ENCODE peak calls at places on chromosomes 4 and X, in six cellular contexts. One of them, this sample, is unnamed.

GRCh38 chr4:55618546-55619143 is 17.5 kb downstream of the NMU start:
- DNase-seq in neural progenitor cell: no peak
- DNase-seq in activated CD4-positive, alpha-beta T cell treated with anti-CD3 and anti-CD28 coated beads for 36 hours: no peak
- DNase-seq in effector memory CD8-positive, alpha-beta T cell: no peak
- DNase-seq in progenitor cell of endocrine pancreas: no peak
- DNase-seq in activated naive CD4-positive, alpha-beta T cell treated with anti-CD3 and anti-CD28 coated beads for 36 hours: no peak
- DNase-seq in this sample: no peak

GRCh38 chrX:149453030-149453429 is 52.1 kb downstream of the IDS start:
- DNase-seq in effector memory CD8-positive, alpha-beta T cell: no peak
- DNase-seq in neural progenitor cell: no peak
- DNase-seq in activated naive CD4-positive, alpha-beta T cell treated with anti-CD3 and anti-CD28 coated beads for 36 hours: no peak
- DNase-seq in activated CD4-positive, alpha-beta T cell treated with anti-CD3 and anti-CD28 coated beads for 36 hours: no peak
- DNase-seq in progenitor cell of endocrine pancreas: no peak
- DNase-seq in this sample: no peak

GRCh38 chr4:186881521-186882220 is 158.0 kb upstream of the FAT1 start:
- DNase-seq in activated CD4-positive, alpha-beta T cell treated with anti-CD3 and anti-CD28 coated beads for 36 hours: no peak
- DNase-seq in neural progenitor cell: no peak
- DNase-seq in effector memory CD8-positive, alpha-beta T cell: no peak
- DNase-seq in activated naive CD4-positive, alpha-beta T cell treated with anti-CD3 and anti-CD28 coated beads for 36 hours: no peak
- DNase-seq in progenitor cell of endocrine pancreas: no peak
- DNase-seq in this sample: no peak

GRCh38 chr4:67437974-67438713 is 107.2 kb downstream of the CENPC start:
- DNase-seq in progenitor cell of endocrine pancreas: no peak
- DNase-seq in activated naive CD4-positive, alpha-beta T cell treated with anti-CD3 and anti-CD28 coated beads for 36 hours: no peak
- DNase-seq in neural progenitor cell: no peak
- DNase-seq in activated CD4-positive, alpha-beta T cell treated with anti-CD3 and anti-CD28 coated beads for 36 hours: no peak
- DNase-seq in effector memory CD8-positive, alpha-beta T cell: no peak
- DNase-seq in this sample: no peak

GRCh38 chrX:129115104-129115503 is 408.2 kb downstream of the SMARCA1 start:
- DNase-seq in progenitor cell of endocrine pancreas: no peak
- DNase-seq in effector memory CD8-positive, alpha-beta T cell: no peak
- DNase-seq in activated naive CD4-positive, alpha-beta T cell treated with anti-CD3 and anti-CD28 coated beads for 36 hours: peak
- DNase-seq in activated CD4-positive, alpha-beta T cell treated with anti-CD3 and anti-CD28 coated beads for 36 hours: peak
- DNase-seq in neural progenitor cell: peak
- DNase-seq in this sample: no peak

GRCh38 chrX:53223955-53224859 is 800 bp downstream of the KDM5C start:
- DNase-seq in effector memory CD8-positive, alpha-beta T cell: peak
- DNase-seq in activated naive CD4-positive, alpha-beta T cell treated with anti-CD3 and anti-CD28 coated beads for 36 hours: peak
- DNase-seq in progenitor cell of endocrine pancreas: peak
- DNase-seq in neural progenitor cell: peak
- DNase-seq in activated CD4-positive, alpha-beta T cell treated with anti-CD3 and anti-CD28 coated beads for 36 hours: peak
- DNase-seq in this sample: peak

GRCh38 chr4:37490391-37491347 is 195.5 kb downstream of the RELL1 start:
- DNase-seq in neural progenitor cell: no peak
- DNase-seq in effector memory CD8-positive, alpha-beta T cell: no peak
- DNase-seq in progenitor cell of endocrine pancreas: no peak
- DNase-seq in activated naive CD4-positive, alpha-beta T cell treated with anti-CD3 and anti-CD28 coated beads for 36 hours: no peak
- DNase-seq in activated CD4-positive, alpha-beta T cell treated with anti-CD3 and anti-CD28 coated beads for 36 hours: no peak
- DNase-seq in this sample: no peak

GRCh38 chr4:112119358-112119783 is 25.9 kb upstream of the FAM241A start:
- DNase-seq in neural progenitor cell: no peak
- DNase-seq in activated CD4-positive, alpha-beta T cell treated with anti-CD3 and anti-CD28 coated beads for 36 hours: peak
- DNase-seq in activated naive CD4-positive, alpha-beta T cell treated with anti-CD3 and anti-CD28 coated beads for 36 hours: peak
- DNase-seq in progenitor cell of endocrine pancreas: no peak
- DNase-seq in effector memory CD8-positive, alpha-beta T cell: no peak
- DNase-seq in this sample: no peak

GRCh38 chr4:110793381-110793801 is 170.5 kb upstream of the PITX2 start:
- DNase-seq in activated CD4-positive, alpha-beta T cell treated with anti-CD3 and anti-CD28 coated beads for 36 hours: no peak
- DNase-seq in effector memory CD8-positive, alpha-beta T cell: no peak
- DNase-seq in neural progenitor cell: peak
- DNase-seq in progenitor cell of endocrine pancreas: no peak
- DNase-seq in activated naive CD4-positive, alpha-beta T cell treated with anti-CD3 and anti-CD28 coated beads for 36 hours: no peak
- DNase-seq in this sample: no peak

GRCh38 chr4:87912164-87913004 is 63.1 kb upstream of the SPP1 start:
- DNase-seq in neural progenitor cell: no peak
- DNase-seq in activated naive CD4-positive, alpha-beta T cell treated with anti-CD3 and anti-CD28 coated beads for 36 hours: no peak
- DNase-seq in activated CD4-positive, alpha-beta T cell treated with anti-CD3 and anti-CD28 coated beads for 36 hours: no peak
- DNase-seq in effector memory CD8-positive, alpha-beta T cell: no peak
- DNase-seq in progenitor cell of endocrine pancreas: no peak
- DNase-seq in this sample: no peak

GRCh38 chr4:1799364-1799996 is 6.4 kb downstream of the FGFR3 start:
- DNase-seq in progenitor cell of endocrine pancreas: no peak
- DNase-seq in activated naive CD4-positive, alpha-beta T cell treated with anti-CD3 and anti-CD28 coated beads for 36 hours: no peak
- DNase-seq in effector memory CD8-positive, alpha-beta T cell: no peak
- DNase-seq in activated CD4-positive, alpha-beta T cell treated with anti-CD3 and anti-CD28 coated beads for 36 hours: no peak
- DNase-seq in neural progenitor cell: no peak
- DNase-seq in this sample: peak